ENCODE peak calls at places on chromosomes 2 and 18, in four cellular contexts. One of them, this sample, is unnamed.

GRCh38 chr18:28027755-28028154 is 149.2 kb downstream of the CDH2 start:
- DNase-seq in GM12878: no peak
- DNase-seq in HepG2: no peak
- DNase-seq in K562: no peak
- DNase-seq in this sample: no peak

GRCh38 chr2:203427061-203427460 is 98.9 kb downstream of the ABI2 start:
- DNase-seq in GM12878: no peak
- DNase-seq in K562: no peak
- DNase-seq in HepG2: no peak
- DNase-seq in this sample: no peak

GRCh38 chr2:161556440-161556839 is 67.8 kb upstream of the SLC4A10 start:
- DNase-seq in GM12878: no peak
- DNase-seq in K562: no peak
- DNase-seq in HepG2: no peak
- DNase-seq in this sample: no peak

GRCh38 chr2:144379891-144380311 is 140.0 kb downstream of the ZEB2 start:
- DNase-seq in HepG2: no peak
- DNase-seq in GM12878: no peak
- DNase-seq in K562: no peak
- DNase-seq in this sample: no peak

GRCh38 chr2:191038241-191038725 is 24.3 kb upstream of the STAT1 start:
- DNase-seq in HepG2: no peak
- DNase-seq in K562: peak; percentile 53
- DNase-seq in GM12878: no peak
- DNase-seq in this sample: no peak

GRCh38 chr2:223062304-223062845 is 10.4 kb downstream of the KCNE4 start:
- DNase-seq in GM12878: no peak
- DNase-seq in K562: no peak
- DNase-seq in HepG2: no peak
- DNase-seq in this sample: no peak

GRCh38 chr18:31301201-31301655 is 16.7 kb upstream of the DSG1 start:
- DNase-seq in HepG2: no peak
- DNase-seq in GM12878: no peak
- DNase-seq in K562: no peak
- DNase-seq in this sample: no peak

GRCh38 chr2:198441246-198441645 is 636.9 kb downstream of the PLCL1 start:
- DNase-seq in K562: no peak
- DNase-seq in HepG2: no peak
- DNase-seq in GM12878: no peak
- DNase-seq in this sample: no peak

GRCh38 chr2:109062558-109063325 is 66.3 kb upstream of the SH3RF3 start:
- DNase-seq in HepG2: no peak
- DNase-seq in GM12878: no peak
- DNase-seq in K562: no peak
- DNase-seq in this sample: no peak

DNA sequence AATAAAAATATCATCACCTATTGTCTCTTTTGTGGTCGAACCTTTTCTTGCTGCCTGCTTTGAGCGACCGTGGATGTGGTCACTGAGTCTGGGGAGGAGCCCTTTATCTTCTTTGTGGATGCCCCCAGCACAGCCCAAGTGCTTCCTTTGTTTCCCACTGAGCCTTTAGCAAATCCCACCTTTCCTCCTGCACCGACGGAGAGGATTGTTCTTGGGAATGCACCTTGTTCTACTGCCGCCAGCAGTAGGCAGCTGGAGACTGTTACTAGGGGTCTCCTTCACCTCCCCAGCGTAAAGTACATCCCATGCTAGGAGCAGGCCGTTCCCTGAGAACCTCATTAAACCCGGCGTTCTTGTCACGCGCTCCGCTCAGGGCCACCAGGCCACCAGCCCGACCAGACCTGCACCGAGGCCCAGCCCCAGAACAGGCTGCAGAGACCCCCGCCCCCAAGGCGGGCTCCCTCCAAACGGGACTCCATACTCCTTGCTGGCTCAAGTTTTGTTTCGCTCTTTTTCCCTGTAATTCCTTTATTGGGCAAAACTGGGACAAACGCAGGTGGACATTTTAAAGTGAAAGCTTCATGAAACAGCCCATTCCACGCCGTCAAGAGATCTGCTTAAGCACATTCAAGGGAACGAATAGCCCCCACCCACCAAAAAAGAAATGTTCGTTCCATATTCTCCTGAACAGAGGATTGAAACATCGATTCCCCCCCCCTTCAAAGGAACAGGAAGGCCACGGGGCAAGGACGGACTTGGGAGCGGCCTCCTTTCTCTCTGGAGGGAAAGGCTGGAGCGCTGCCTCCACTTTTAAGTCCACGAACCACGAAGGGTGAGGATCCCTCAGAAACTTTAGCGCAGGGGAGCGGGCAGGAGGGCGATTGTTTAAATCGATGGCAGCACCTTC is 1.1 kb upstream of the MAT2A start:
- DNase-seq in K562: peak; percentile 70
- DNase-seq in HepG2: peak; percentile 78
- DNase-seq in GM12878: no peak
- DNase-seq in this sample: peak; percentile 72
- TF ChIP-seq POLR2AphosphoS5 in K562: peak; percentile 18
- TF ChIP-seq POLR2AphosphoS5 in HepG2: peak; percentile 86
- TF ChIP-seq POLR2AphosphoS5 in GM12878: no peak
- TF ChIP-seq POLR2AphosphoS5 in this sample: peak; percentile 11

DNA sequence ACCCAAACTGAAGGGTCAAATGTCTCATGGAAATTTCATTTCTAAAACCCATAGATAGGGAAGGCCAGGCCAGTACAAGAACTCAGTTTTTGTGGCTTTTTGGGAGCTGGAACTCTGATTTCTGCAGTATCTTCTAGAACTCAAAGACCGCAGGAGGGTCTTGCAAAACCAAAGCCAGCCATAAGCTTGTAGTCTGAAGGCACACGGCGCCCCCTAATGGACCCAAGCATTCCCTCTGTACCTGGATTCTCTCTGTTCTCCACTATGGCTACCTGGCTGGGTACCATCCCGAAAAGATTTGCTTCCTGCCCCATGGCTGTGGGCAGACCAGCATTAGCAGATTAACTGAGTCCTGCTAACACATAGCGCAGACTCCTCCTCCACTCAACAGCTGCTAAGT is 229.0 kb upstream of the SLC14A2 start:
- DNase-seq in K562: peak; percentile 31
- DNase-seq in HepG2: peak; percentile 27
- DNase-seq in GM12878: no peak
- DNase-seq in this sample: peak; percentile 39
- TF ChIP-seq NFIC in K562: no peak
- TF ChIP-seq NFIC in HepG2: no peak
- TF ChIP-seq NFIC in GM12878: no peak
- TF ChIP-seq NFIC in this sample: no peak

GRCh38 chr18:26656944-26657536 is 108.7 kb upstream of the KCTD1 start:
- DNase-seq in K562: no peak
- DNase-seq in HepG2: peak; percentile 6
- DNase-seq in GM12878: no peak
- DNase-seq in this sample: peak; percentile 80

GRCh38 chr18:26656401-26656943 is 108.1 kb upstream of the KCTD1 start:
- DNase-seq in K562: no peak
- DNase-seq in GM12878: no peak
- DNase-seq in HepG2: no peak
- DNase-seq in this sample: peak; percentile 67

GRCh38 chr18:26655010-26655613 is 106.8 kb upstream of the KCTD1 start:
- DNase-seq in K562: no peak
- DNase-seq in HepG2: no peak
- DNase-seq in GM12878: no peak
- DNase-seq in this sample: no peak

GRCh38 chr18:26654173-26655009 is 106.0 kb upstream of the KCTD1 start:
- DNase-seq in GM12878: no peak
- DNase-seq in HepG2: no peak
- DNase-seq in K562: no peak
- DNase-seq in this sample: no peak

GRCh38 chr18:26655614-26656400 is 107.5 kb upstream of the KCTD1 start:
- DNase-seq in K562: no peak
- DNase-seq in GM12878: no peak
- DNase-seq in HepG2: no peak
- DNase-seq in this sample: peak; percentile 81
- TF ChIP-seq POLR2AphosphoS5 in K562: no peak
- TF ChIP-seq POLR2AphosphoS5 in GM12878: no peak
- TF ChIP-seq POLR2AphosphoS5 in HepG2: no peak
- TF ChIP-seq POLR2AphosphoS5 in this sample: no peak

GRCh38 chr2:174612960-174613359 is 15.4 kb upstream of the WIPF1 start:
- DNase-seq in GM12878: no peak
- DNase-seq in HepG2: no peak
- DNase-seq in K562: no peak
- DNase-seq in this sample: no peak

GRCh38 chr2:174615951-174616436 is 18.4 kb upstream of the WIPF1 start:
- DNase-seq in K562: no peak
- DNase-seq in GM12878: no peak
- DNase-seq in HepG2: no peak
- DNase-seq in this sample: no peak

GRCh38 chr2:174611851-174612250 is 14.2 kb upstream of the WIPF1 start:
- DNase-seq in HepG2: no peak
- DNase-seq in GM12878: no peak
- DNase-seq in K562: no peak
- DNase-seq in this sample: no peak

GRCh38 chr2:174613545-174613944 is 15.9 kb upstream of the WIPF1 start:
- DNase-seq in GM12878: no peak
- DNase-seq in K562: no peak
- DNase-seq in HepG2: no peak
- DNase-seq in this sample: no peak

GRCh38 chr2:174614261-174614660 is 16.7 kb upstream of the WIPF1 start:
- DNase-seq in HepG2: no peak
- DNase-seq in K562: no peak
- DNase-seq in GM12878: no peak
- DNase-seq in this sample: no peak
- TF ChIP-seq NFIC in HepG2: no peak
- TF ChIP-seq NFIC in K562: no peak
- TF ChIP-seq NFIC in GM12878: no peak
- TF ChIP-seq NFIC in this sample: no peak

GRCh38 chr2:202033317-202034248 is at the start of gene FZD7:
- DNase-seq in K562: peak; percentile 91
- DNase-seq in HepG2: peak; percentile 75
- DNase-seq in GM12878: peak; percentile 38
- DNase-seq in this sample: peak; percentile 97

GRCh38 chr2:202035941-202036372 is 2.3 kb downstream of the FZD7 start:
- DNase-seq in HepG2: no peak
- DNase-seq in GM12878: no peak
- DNase-seq in K562: no peak
- DNase-seq in this sample: no peak

GRCh38 chr2:202036601-202037037 is 3.0 kb downstream of the FZD7 start:
- DNase-seq in HepG2: no peak
- DNase-seq in GM12878: no peak
- DNase-seq in K562: peak; percentile 12
- DNase-seq in this sample: peak; percentile 54

GRCh38 chr2:202034249-202035088 is 814 bp downstream of the FZD7 start:
- DNase-seq in HepG2: no peak
- DNase-seq in GM12878: no peak
- DNase-seq in K562: peak; percentile 30
- DNase-seq in this sample: peak; percentile 75

DNA sequence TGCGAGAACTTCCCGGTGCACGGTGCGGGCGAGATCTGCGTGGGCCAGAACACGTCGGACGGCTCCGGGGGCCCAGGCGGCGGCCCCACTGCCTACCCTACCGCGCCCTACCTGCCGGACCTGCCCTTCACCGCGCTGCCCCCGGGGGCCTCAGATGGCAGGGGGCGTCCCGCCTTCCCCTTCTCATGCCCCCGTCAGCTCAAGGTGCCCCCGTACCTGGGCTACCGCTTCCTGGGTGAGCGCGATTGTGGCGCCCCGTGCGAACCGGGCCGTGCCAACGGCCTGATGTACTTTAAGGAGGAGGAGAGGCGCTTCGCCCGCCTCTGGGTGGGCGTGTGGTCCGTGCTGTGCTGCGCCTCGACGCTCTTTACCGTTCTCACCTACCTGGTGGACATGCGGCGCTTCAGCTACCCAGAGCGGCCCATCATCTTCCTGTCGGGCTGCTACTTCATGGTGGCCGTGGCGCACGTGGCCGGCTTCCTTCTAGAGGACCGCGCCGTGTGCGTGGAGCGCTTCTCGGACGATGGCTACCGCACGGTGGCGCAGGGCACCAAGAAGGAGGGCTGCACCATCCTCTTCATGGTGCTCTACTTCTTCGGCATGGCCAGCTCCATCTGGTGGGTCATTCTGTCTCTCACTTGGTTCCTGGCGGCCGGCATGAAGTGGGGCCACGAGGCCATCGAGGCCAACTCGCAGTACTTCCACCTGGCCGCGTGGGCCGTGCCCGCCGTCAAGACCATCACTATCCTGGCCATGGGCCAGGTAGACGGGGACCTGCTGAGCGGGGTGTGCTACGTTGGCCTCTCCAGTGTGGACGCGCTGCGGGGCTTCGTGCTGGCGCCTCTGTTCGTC is 1.7 kb downstream of the FZD7 start:
- DNase-seq in K562: no peak
- DNase-seq in HepG2: no peak
- DNase-seq in GM12878: no peak
- DNase-seq in this sample: no peak
- TF ChIP-seq POLR2AphosphoS5 in K562: no peak
- TF ChIP-seq POLR2AphosphoS5 in HepG2: no peak
- TF ChIP-seq POLR2AphosphoS5 in GM12878: no peak
- TF ChIP-seq POLR2AphosphoS5 in this sample: no peak

GRCh38 chr2:68767031-68767961 is 32.7 kb downstream of the ARHGAP25 start:
- DNase-seq in GM12878: no peak
- DNase-seq in HepG2: no peak
- DNase-seq in K562: peak; percentile 41
- DNase-seq in this sample: no peak

GRCh38 chr2:68765739-68766377 is 31.2 kb downstream of the ARHGAP25 start:
- DNase-seq in GM12878: no peak
- DNase-seq in K562: peak; percentile 22
- DNase-seq in HepG2: no peak
- DNase-seq in this sample: no peak

GRCh38 chr2:68767996-68768395 is 33.4 kb downstream of the ARHGAP25 start:
- DNase-seq in HepG2: no peak
- DNase-seq in GM12878: no peak
- DNase-seq in K562: no peak
- DNase-seq in this sample: no peak

GRCh38 chr2:68764781-68765385 is 30.3 kb downstream of the ARHGAP25 start:
- DNase-seq in K562: no peak
- DNase-seq in HepG2: no peak
- DNase-seq in GM12878: no peak
- DNase-seq in this sample: no peak

DNA sequence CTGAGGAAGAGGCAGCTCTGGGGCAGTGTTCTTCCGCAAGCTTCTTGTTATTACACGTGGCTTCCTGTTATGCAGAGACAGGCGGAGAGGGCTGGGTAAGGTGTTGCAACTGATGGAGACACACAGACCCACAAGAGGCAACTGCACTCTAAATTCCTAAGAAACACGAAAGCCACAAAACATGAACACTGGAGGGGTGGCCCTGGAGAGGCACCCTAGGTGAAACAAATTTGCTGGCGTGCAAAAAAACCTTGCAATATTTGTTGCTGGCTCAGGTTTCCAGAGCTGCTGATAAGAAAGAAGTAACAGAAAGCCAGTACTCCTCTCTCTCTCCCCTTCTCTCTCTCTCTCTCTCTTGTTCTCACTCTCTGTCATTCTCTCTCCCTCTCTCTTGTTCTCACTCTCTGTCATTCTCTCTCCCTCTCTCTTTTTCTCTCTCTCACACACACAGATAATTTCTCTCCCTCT is 31.8 kb downstream of the ARHGAP25 start:
- DNase-seq in HepG2: no peak
- DNase-seq in K562: peak; percentile 46
- DNase-seq in GM12878: no peak
- DNase-seq in this sample: no peak
- TF ChIP-seq NFIC in HepG2: no peak
- TF ChIP-seq NFIC in K562: no peak
- TF ChIP-seq NFIC in GM12878: no peak
- TF ChIP-seq NFIC in this sample: no peak